ENCODE peak calls at places on chromosomes 6 and 20, in five cellular contexts. P is retinal pigment epithelial cell, Y is left lung, E is iris pigment epithelial cell, R is tibial artery. M is an unnamed sample.

GRCh38 chr20:49668181-49668877 is 45.3 kb downstream of the B4GALT5 start:
- DNase-seq in P (no peak), Y (peak; percentile 56), E (no peak), R (no peak), M (peak; percentile 56)

GRCh38 chr6:29653452-29654038 is 3.3 kb upstream of the MOG start:
- DNase-seq in P (peak; percentile 51), Y (no peak), E (peak; percentile 82), R (no peak), M (no peak)

GRCh38 chr6:94570576-94570975 is 1006.8 kb upstream of the MANEA start:
- DNase-seq in P (no peak), Y (no peak), E (no peak), R (no peak), M (no peak)

GRCh38 chr20:52047811-52048302 is 143.7 kb downstream of the ZFP64 start:
- DNase-seq in P (no peak), Y (no peak), E (peak; percentile 90), R (no peak), M (no peak)

GRCh38 chr6:39608652-39609345 is 116.4 kb downstream of the KIF6 start:
- DNase-seq in P (no peak), Y (no peak), E (no peak), R (no peak), M (no peak)

GRCh38 chr20:34095825-34096224 is 16.2 kb downstream of the EIF2S2 start:
- DNase-seq in P (no peak), Y (no peak), E (no peak), R (no peak), M (no peak)

GRCh38 chr20:41615110-41615509 is 3.1 kb downstream of the CHD6 start:
- DNase-seq in P (no peak), Y (no peak), E (no peak), R (no peak), M (no peak)

GRCh38 chr20:38982291-38982690 is 20.1 kb downstream of the DHX35 start:
- DNase-seq in P (no peak), Y (no peak), E (peak; percentile 31), R (no peak), M (no peak)

GRCh38 chr6:144500886-144501285 is 215.8 kb downstream of the UTRN start:
- DNase-seq in P (no peak), Y (no peak), E (no peak), R (no peak), M (no peak)

GRCh38 chr6:15533379-15534044 is 129.3 kb downstream of the DTNBP1 start:
- DNase-seq in P (no peak), Y (no peak), E (no peak), R (no peak), M (no peak)

GRCh38 chr6:9039258-9039657 is 603.9 kb upstream of the SLC35B3 start:
- DNase-seq in P (no peak), Y (no peak), E (peak; percentile 3), R (no peak), M (no peak)

GRCh38 chr20:44017905-44018683 is 103.4 kb downstream of the TOX2 start:
- DNase-seq in P (peak; percentile 90), Y (peak; percentile 84), E (peak; percentile 84), R (peak; percentile 80), M (peak; percentile 29)

GRCh38 chr6:166543603-166544293 is 42.7 kb downstream of the RAMACL start:
- DNase-seq in P (no peak), Y (no peak), E (no peak), R (peak; percentile 12), M (no peak)

GRCh38 chr20:44309763-44310663 is 989 bp downstream of the FITM2 start:
- DNase-seq in P (no peak), Y (peak; percentile 35), E (peak; percentile 78), R (no peak), M (no peak)